ENCODE peak calls at places on chromosomes 5 and 9, in eight cellular contexts. E, M, F, A, T, C, W and R are unnamed samples.

GRCh38 chr9:80556631-80557030 is 984.9 kb downstream of the TLE4 start:
- DNase-seq in E (no peak), C (no peak), W (no peak), M (peak), A (peak), T (no peak), F (no peak), R (no peak)

GRCh38 chr9:93064392-93065124 is 6.1 kb downstream of the SUSD3 start:
- DNase-seq in A (no peak), C (peak), E (no peak), W (peak), M (no peak), T (peak), F (peak), R (peak)

GRCh38 chr9:97547098-97547829 is 45.8 kb downstream of the TMOD1 start:
- DNase-seq in C (no peak), A (no peak), F (no peak), E (no peak), T (no peak), W (no peak), M (no peak), R (no peak)

GRCh38 chr5:96567188-96567587 is 95.0 kb upstream of the CAST start:
- DNase-seq in W (no peak), E (no peak), T (peak), F (no peak), M (peak), A (peak), C (no peak), R (no peak)

GRCh38 chr5:23448627-23449026 is 58.8 kb upstream of the PRDM9 start:
- DNase-seq in E (no peak), T (no peak), A (no peak), M (no peak), F (no peak), W (no peak), C (no peak), R (no peak)

GRCh38 chr5:31161772-31162171 is 31.7 kb upstream of the CDH6 start:
- DNase-seq in W (no peak), E (peak), T (peak), A (no peak), F (no peak), M (peak), C (no peak), R (no peak)

GRCh38 chr5:180070726-180071417 is 687 bp downstream of the RNF130 start:
- DNase-seq in M (peak), W (no peak), A (peak), T (peak), C (no peak), F (peak), E (peak), R (peak)

GRCh38 chr5:148746826-148747535 is 79.4 kb upstream of the ADRB2 start:
- DNase-seq in E (no peak), F (no peak), T (peak), A (no peak), W (no peak), M (no peak), C (no peak), R (no peak)

GRCh38 chr9:89975586-89975985 is 370.8 kb downstream of the GADD45G start:
- DNase-seq in A (no peak), T (no peak), C (no peak), W (no peak), F (no peak), M (no peak), E (no peak), R (no peak)

GRCh38 chr5:135739383-135739961 is 95.0 kb upstream of the SLC25A48 start:
- DNase-seq in F (no peak), E (no peak), C (no peak), A (no peak), M (no peak), W (no peak), T (peak), R (no peak)

GRCh38 chr5:1884638-1885475 is 2.1 kb upstream of the IRX4 start:
- DNase-seq in A (no peak), T (no peak), M (no peak), W (no peak), F (no peak), E (no peak), C (no peak), R (no peak)

GRCh38 chr9:121935744-121936143 is 157.4 kb downstream of the TTLL11 start:
- DNase-seq in M (no peak), A (no peak), F (no peak), E (no peak), C (no peak), W (no peak), T (no peak), R (no peak)

GRCh38 chr5:11050596-11051304 is 289.7 kb upstream of the DAP start:
- DNase-seq in T (peak), W (no peak), E (no peak), F (no peak), M (peak), A (no peak), C (no peak), R (no peak)

GRCh38 chr9:89444212-89444611 is 53.7 kb downstream of the SEMA4D start:
- DNase-seq in E (no peak), F (no peak), A (peak), W (no peak), M (no peak), C (no peak), T (no peak), R (no peak)

GRCh38 chr5:124546643-124547042 is 199.8 kb downstream of the ZNF608 start:
- DNase-seq in W (no peak), M (peak), F (no peak), T (peak), E (no peak), A (peak), C (no peak), R (no peak)

GRCh38 chr5:79075646-79076426 is 6.3 kb downstream of the BHMT2 start:
- DNase-seq in M (no peak), F (no peak), W (no peak), T (no peak), A (no peak), C (no peak), E (no peak), R (no peak)

GRCh38 chr5:139633295-139634027 is 14.7 kb upstream of the CXXC5 start:
- DNase-seq in M (peak), T (no peak), E (peak), A (peak), W (no peak), F (peak), C (no peak), R (peak)

GRCh38 chr5:84830265-84830664 is 445.6 kb upstream of the EDIL3 start:
- DNase-seq in F (no peak), A (no peak), E (no peak), W (no peak), M (no peak), T (no peak), C (no peak), R (no peak)

GRCh38 chr5:174876-175465 is 16.3 kb upstream of the LRRC14B start:
- DNase-seq in T (no peak), E (no peak), A (no peak), W (no peak), M (no peak), C (no peak), F (no peak), R (peak)

GRCh38 chr5:175337680-175338079 is 106.3 kb downstream of the DRD1 start:
- DNase-seq in C (no peak), M (no peak), A (no peak), F (no peak), T (no peak), W (no peak), E (no peak), R (no peak)

GRCh38 chr5:169263591-169263990 is 37.3 kb downstream of the SLIT3 start:
- DNase-seq in W (no peak), M (no peak), A (peak), E (no peak), T (no peak), C (no peak), F (no peak), R (no peak)

GRCh38 chr5:160260881-160261815 is 31.8 kb downstream of the FABP6 start:
- DNase-seq in E (no peak), C (no peak), A (peak), T (peak), M (peak), F (no peak), W (no peak), R (no peak)

GRCh38 chr5:173397531-173397930 is 69.3 kb upstream of the STC2 start:
- DNase-seq in M (no peak), T (no peak), A (peak), W (no peak), C (no peak), E (no peak), F (no peak), R (no peak)

GRCh38 chr5:173394701-173395100 is 66.5 kb upstream of the STC2 start:
- DNase-seq in M (no peak), E (no peak), T (no peak), C (no peak), W (no peak), A (no peak), F (no peak), R (no peak)

GRCh38 chr5:173395933-173396308 is 67.7 kb upstream of the STC2 start:
- DNase-seq in F (no peak), A (no peak), W (no peak), M (no peak), C (no peak), E (no peak), T (no peak), R (no peak)

GRCh38 chr5:173396311-173396993 is 68.2 kb upstream of the STC2 start:
- DNase-seq in A (peak), E (peak), T (no peak), C (no peak), F (no peak), M (no peak), W (no peak), R (no peak)

GRCh38 chr5:173395257-173395932 is 67.2 kb upstream of the STC2 start:
- DNase-seq in F (no peak), T (peak), A (peak), E (no peak), W (no peak), M (peak), C (no peak), R (no peak)
- TF ChIP-seq CTCF in F (no peak), T (peak), A (peak), E (no peak), W (no peak), M (peak), C (no peak), R (no peak)

DNA sequence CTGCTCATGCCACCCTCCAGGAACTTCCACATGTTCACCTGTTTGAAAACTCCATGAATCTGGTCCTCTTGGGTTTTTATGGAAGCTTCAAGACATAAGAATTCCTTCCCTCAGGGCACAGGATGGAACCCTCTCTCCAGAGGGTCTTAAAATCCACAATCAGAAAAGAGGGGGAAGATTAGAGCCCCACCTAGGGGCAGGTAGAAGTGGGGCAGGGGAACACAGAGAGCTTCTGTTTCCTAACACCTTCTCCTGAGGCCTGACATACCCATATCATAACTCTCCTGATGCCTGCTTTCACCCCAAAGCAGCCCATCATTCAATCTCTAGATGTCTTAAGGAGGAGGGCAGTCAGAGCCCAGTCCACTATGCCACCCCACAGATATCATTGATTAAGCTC is 1087.7 kb upstream of the ARRDC3 start:
- DNase-seq in E (no peak), C (no peak), T (no peak), A (no peak), M (no peak), W (no peak), F (no peak), R (no peak)
- TF ChIP-seq CTCF in E (no peak), C (peak), T (no peak), A (no peak), M (peak), W (no peak), F (no peak), R (no peak)

DNA sequence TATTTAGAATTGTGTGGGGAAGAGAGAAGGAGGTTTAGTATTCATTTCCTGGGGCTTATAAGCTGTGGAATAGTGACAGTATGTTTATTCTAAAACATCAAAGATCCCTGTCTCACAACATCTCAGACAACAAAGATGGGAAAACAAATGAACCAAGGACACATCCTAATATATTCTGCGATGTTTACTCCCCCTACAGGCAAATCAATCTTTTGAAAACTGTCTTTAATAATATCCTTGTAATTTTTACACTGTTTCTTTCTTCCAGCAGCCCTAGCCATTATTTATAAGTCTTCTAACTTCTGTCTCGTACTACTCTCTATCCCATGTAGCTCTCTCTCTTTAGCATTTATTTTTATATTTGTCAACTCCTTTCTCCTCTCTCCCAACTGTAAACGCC is 33.5 kb upstream of the TMEM252 start:
- DNase-seq in F (no peak), A (peak), E (no peak), T (no peak), M (peak), W (no peak), C (no peak), R (no peak)
- TF ChIP-seq CTCF in F (no peak), A (peak), E (peak), T (no peak), M (peak), W (peak), C (peak), R (peak)

GRCh38 chr9:132309056-132309455 is 45.7 kb downstream of the SETX start:
- DNase-seq in F (no peak), C (no peak), M (no peak), A (no peak), E (no peak), W (no peak), T (no peak), R (no peak)

GRCh38 chr9:132312426-132312825 is 42.4 kb downstream of the SETX start:
- DNase-seq in M (no peak), T (no peak), E (no peak), F (no peak), C (no peak), W (no peak), A (no peak), R (no peak)

GRCh38 chr9:132311978-132312377 is 42.8 kb downstream of the SETX start:
- DNase-seq in T (no peak), E (no peak), F (no peak), A (no peak), W (no peak), C (no peak), M (no peak), R (no peak)

DNA sequence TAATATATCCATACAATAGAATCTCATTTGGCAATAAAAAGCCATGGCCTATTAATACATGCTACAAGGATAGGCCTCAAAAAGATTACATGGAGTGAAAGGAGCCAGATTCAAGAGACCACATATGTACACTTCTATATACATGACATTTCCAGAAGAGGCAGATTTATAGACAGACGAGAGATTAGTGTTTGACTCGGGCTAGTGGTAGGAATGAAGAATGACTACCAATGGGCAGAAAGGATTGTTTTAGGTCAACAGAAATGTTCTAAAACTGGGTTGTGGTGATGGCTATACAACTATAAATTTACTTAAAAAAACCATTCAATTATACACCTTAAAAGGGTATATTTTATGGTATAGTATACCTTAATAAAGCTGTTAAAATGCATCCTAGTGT is 41.9 kb downstream of the SETX start:
- DNase-seq in W (no peak), A (no peak), F (no peak), M (no peak), E (no peak), C (no peak), T (no peak), R (no peak)
- TF ChIP-seq CTCF in W (no peak), A (peak), F (no peak), M (peak), E (peak), C (no peak), T (peak), R (no peak)

GRCh38 chr5:33166522-33166921 is 274.2 kb upstream of the TARS1 start:
- DNase-seq in T (no peak), A (no peak), F (no peak), W (no peak), C (no peak), M (no peak), E (no peak), R (no peak)
- TF ChIP-seq CTCF in T (no peak), A (no peak), F (peak), W (no peak), C (peak), M (no peak), E (no peak), R (no peak)

GRCh38 chr5:103475629-103476240 is 86.9 kb downstream of the NUDT12 start:
- DNase-seq in F (peak), M (peak), C (no peak), E (no peak), A (peak), T (peak), W (no peak), R (no peak)
- TF ChIP-seq CTCF in F (peak), M (peak), C (peak), E (peak), A (peak), T (peak), W (peak), R (peak)

DNA sequence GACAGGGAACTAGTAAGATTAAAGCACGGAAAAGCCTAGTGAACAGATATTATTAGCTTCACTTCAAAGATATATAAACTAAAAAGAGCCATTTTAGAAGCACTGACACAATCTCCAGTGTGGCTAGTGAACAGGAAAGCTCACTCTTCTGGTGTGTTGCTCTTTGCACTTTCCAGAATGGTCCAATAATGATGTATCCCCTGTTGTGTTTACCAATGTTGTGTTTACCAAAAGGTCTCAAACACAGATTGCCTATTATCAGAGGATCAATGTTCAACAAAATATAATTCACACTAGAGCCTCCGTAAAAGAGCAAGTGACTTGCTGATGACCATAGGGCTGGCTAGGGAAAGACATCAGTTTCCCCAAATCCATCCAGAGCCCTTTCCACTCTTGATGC is 11.6 kb downstream of the KLHL3 start:
- DNase-seq in F (no peak), M (no peak), W (no peak), E (no peak), A (no peak), C (no peak), T (no peak), R (no peak)
- TF ChIP-seq CTCF in F (no peak), M (no peak), W (no peak), E (no peak), A (no peak), C (no peak), T (no peak), R (no peak)

DNA sequence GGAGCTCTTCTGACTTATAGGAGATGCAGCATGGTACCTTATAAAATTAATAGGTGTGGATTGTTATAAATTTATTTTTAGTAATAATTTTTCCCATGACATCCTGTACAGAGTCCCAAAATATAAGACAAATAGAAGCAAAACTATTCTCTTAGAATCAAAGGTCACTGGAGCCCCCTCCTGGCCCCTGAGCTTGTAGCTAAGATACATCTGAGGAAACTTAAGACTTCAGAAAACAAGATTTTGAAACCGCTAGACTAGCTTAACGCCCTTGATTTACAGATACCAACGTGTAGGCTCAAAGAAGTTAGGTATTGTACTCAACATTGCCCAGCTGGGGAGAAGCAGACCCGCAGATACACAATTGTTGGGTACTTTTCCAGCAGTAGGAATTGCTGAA is 45.7 kb upstream of the KCNN2 start:
- DNase-seq in T (no peak), A (no peak), F (no peak), W (no peak), M (no peak), C (no peak), E (no peak), R (no peak)
- TF ChIP-seq CTCF in T (no peak), A (no peak), F (no peak), W (no peak), M (no peak), C (no peak), E (no peak), R (no peak)

GRCh38 chr5:132007399-132008162 is 3.9 kb downstream of the ACSL6 start:
- DNase-seq in F (peak), E (peak), M (peak), W (peak), A (peak), T (peak), C (peak), R (peak)
- TF ChIP-seq CTCF in F (peak), E (peak), M (peak), W (peak), A (peak), T (peak), C (peak), R (peak)